ENCODE peak calls at places on chromosomes 1 and 21, in six cellular contexts. I, U, N, P, R and T are unnamed samples.
A peak's percentile ranks its signal among the peaks of the same experiment; 100 is the strongest.

GRCh38 chr1:27664291-27664690 is 7.7 kb downstream of the IFI6 start:
- DNase-seq in R (no peak), U (no peak), P (no peak), N (no peak), I (peak; percentile 74), T (no peak)

GRCh38 chr1:200179781-200180160 is 152.3 kb downstream of the NR5A2 start:
- DNase-seq in P (no peak), I (peak; percentile 59), U (no peak), N (no peak), R (no peak), T (no peak)

GRCh38 chr1:12728391-12728790 is 12.5 kb downstream of the AADACL3 start:
- DNase-seq in U (no peak), N (no peak), I (no peak), R (no peak), P (no peak), T (no peak)

GRCh38 chr21:41744028-41744940 is 22.6 kb downstream of the RIPK4 start:
- DNase-seq in U (no peak), P (no peak), I (no peak), R (no peak), N (no peak), T (no peak)

GRCh38 chr1:208093754-208094719 is 150.1 kb downstream of the PLXNA2 start:
- DNase-seq in P (peak; percentile 72), I (peak; percentile 75), U (peak; percentile 41), R (peak; percentile 72), N (no peak), T (peak; percentile 74)

GRCh38 chr21:36694041-36694515 is 4.8 kb upstream of the SIM2 start:
- DNase-seq in R (no peak), P (no peak), N (no peak), U (no peak), I (no peak), T (no peak)

GRCh38 chr1:33516428-33516827 is 44.0 kb downstream of the ZSCAN20 start:
- DNase-seq in U (no peak), P (no peak), R (no peak), N (no peak), I (no peak), T (no peak)

GRCh38 chr1:160672789-160673695 is 26.2 kb upstream of the SLAMF1 start:
- DNase-seq in I (no peak), P (no peak), U (peak; percentile 34), N (no peak), R (no peak), T (peak; percentile 59)

GRCh38 chr1:54979327-54979891 is 1.0 kb upstream of the TMEM61 start:
- DNase-seq in R (no peak), I (peak; percentile 16), N (no peak), U (no peak), P (no peak), T (no peak)

GRCh38 chr1:173914366-173914871 is 2.7 kb downstream of the SERPINC1 start:
- DNase-seq in U (peak; percentile 23), N (no peak), P (peak; percentile 19), R (peak; percentile 34), I (peak; percentile 32), T (peak; percentile 36)

GRCh38 chr1:21814241-21814918 is 2.3 kb downstream of the LDLRAD2 start:
- DNase-seq in P (no peak), U (peak; percentile 6), I (no peak), R (no peak), N (no peak), T (peak; percentile 17)